ENCODE peak calls at places on chromosomes 12 and 14, in ten cellular contexts. One of them, this sample, is unnamed.

GRCh38 chr14:33918256-33918655 is 32.6 kb downstream of the EGLN3 start:
- DNase-seq in iPS-NIHi11: no peak
- DNase-seq in H7: no peak
- DNase-seq in naive thymus-derived CD8-positive, alpha-beta T cell: no peak
- DNase-seq in DMS79: no peak
- DNase-seq in stimulated activated CD8-positive, alpha-beta memory T cell treated with anti-CD3 and anti-CD28 coated beads, Interleukin-15, amount 100 ng/mL, for 48 hours: no peak
- DNase-seq in GM12892: no peak
- DNase-seq in activated T-cell treated with anti-CD3 and anti-CD28 coated beads for 1 hour: no peak
- DNase-seq in KBM-7: no peak
- DNase-seq in cardiac muscle cell: peak; percentile 37
- DNase-seq in this sample: no peak

GRCh38 chr12:131621701-131622421 is 89.0 kb upstream of the SFSWAP start:
- DNase-seq in iPS-NIHi11: peak; percentile 42
- DNase-seq in H7: peak; percentile 77
- DNase-seq in naive thymus-derived CD8-positive, alpha-beta T cell: no peak
- DNase-seq in DMS79: no peak
- DNase-seq in stimulated activated CD8-positive, alpha-beta memory T cell treated with anti-CD3 and anti-CD28 coated beads, Interleukin-15, amount 100 ng/mL, for 48 hours: no peak
- DNase-seq in GM12892: no peak
- DNase-seq in activated T-cell treated with anti-CD3 and anti-CD28 coated beads for 1 hour: no peak
- DNase-seq in KBM-7: peak; percentile 62
- DNase-seq in cardiac muscle cell: peak; percentile 12
- DNase-seq in this sample: no peak

GRCh38 chr12:96132819-96133218 is 61.4 kb upstream of the ELK3 start:
- DNase-seq in iPS-NIHi11: no peak
- DNase-seq in H7: no peak
- DNase-seq in naive thymus-derived CD8-positive, alpha-beta T cell: no peak
- DNase-seq in DMS79: no peak
- DNase-seq in stimulated activated CD8-positive, alpha-beta memory T cell treated with anti-CD3 and anti-CD28 coated beads, Interleukin-15, amount 100 ng/mL, for 48 hours: no peak
- DNase-seq in GM12892: no peak
- DNase-seq in activated T-cell treated with anti-CD3 and anti-CD28 coated beads for 1 hour: no peak
- DNase-seq in KBM-7: peak; percentile 57
- DNase-seq in cardiac muscle cell: no peak
- DNase-seq in this sample: no peak

GRCh38 chr14:89427426-89428162 is 10.6 kb upstream of the FOXN3 start:
- DNase-seq in iPS-NIHi11: no peak
- DNase-seq in H7: no peak
- DNase-seq in naive thymus-derived CD8-positive, alpha-beta T cell: no peak
- DNase-seq in DMS79: no peak
- DNase-seq in stimulated activated CD8-positive, alpha-beta memory T cell treated with anti-CD3 and anti-CD28 coated beads, Interleukin-15, amount 100 ng/mL, for 48 hours: no peak
- DNase-seq in GM12892: no peak
- DNase-seq in activated T-cell treated with anti-CD3 and anti-CD28 coated beads for 1 hour: no peak
- DNase-seq in KBM-7: no peak
- DNase-seq in cardiac muscle cell: peak; percentile 41
- DNase-seq in this sample: no peak

GRCh38 chr12:108543642-108544041 is 17.3 kb downstream of the SART3 start:
- DNase-seq in iPS-NIHi11: no peak
- DNase-seq in H7: no peak
- DNase-seq in naive thymus-derived CD8-positive, alpha-beta T cell: no peak
- DNase-seq in DMS79: no peak
- DNase-seq in stimulated activated CD8-positive, alpha-beta memory T cell treated with anti-CD3 and anti-CD28 coated beads, Interleukin-15, amount 100 ng/mL, for 48 hours: no peak
- DNase-seq in GM12892: no peak
- DNase-seq in activated T-cell treated with anti-CD3 and anti-CD28 coated beads for 1 hour: no peak
- DNase-seq in KBM-7: no peak
- DNase-seq in cardiac muscle cell: no peak
- DNase-seq in this sample: no peak

GRCh38 chr14:76768201-76768656 is 7.0 kb downstream of the VASH1 start:
- DNase-seq in iPS-NIHi11: peak; percentile 74
- DNase-seq in H7: peak; percentile 83
- DNase-seq in naive thymus-derived CD8-positive, alpha-beta T cell: peak; percentile 22
- DNase-seq in DMS79: no peak
- DNase-seq in stimulated activated CD8-positive, alpha-beta memory T cell treated with anti-CD3 and anti-CD28 coated beads, Interleukin-15, amount 100 ng/mL, for 48 hours: peak; percentile 31
- DNase-seq in GM12892: peak; percentile 60
- DNase-seq in activated T-cell treated with anti-CD3 and anti-CD28 coated beads for 1 hour: peak; percentile 17
- DNase-seq in KBM-7: peak; percentile 98
- DNase-seq in cardiac muscle cell: peak; percentile 56
- DNase-seq in this sample: no peak

GRCh38 chr12:41476499-41476898 is 288.4 kb downstream of the PDZRN4 start:
- DNase-seq in iPS-NIHi11: no peak
- DNase-seq in H7: no peak
- DNase-seq in naive thymus-derived CD8-positive, alpha-beta T cell: no peak
- DNase-seq in DMS79: no peak
- DNase-seq in stimulated activated CD8-positive, alpha-beta memory T cell treated with anti-CD3 and anti-CD28 coated beads, Interleukin-15, amount 100 ng/mL, for 48 hours: no peak
- DNase-seq in GM12892: no peak
- DNase-seq in activated T-cell treated with anti-CD3 and anti-CD28 coated beads for 1 hour: no peak
- DNase-seq in KBM-7: no peak
- DNase-seq in cardiac muscle cell: no peak
- DNase-seq in this sample: no peak

GRCh38 chr12:27014859-27015729 is 910 bp upstream of the TM7SF3 start:
- DNase-seq in iPS-NIHi11: no peak
- DNase-seq in H7: no peak
- DNase-seq in naive thymus-derived CD8-positive, alpha-beta T cell: no peak
- DNase-seq in DMS79: no peak
- DNase-seq in stimulated activated CD8-positive, alpha-beta memory T cell treated with anti-CD3 and anti-CD28 coated beads, Interleukin-15, amount 100 ng/mL, for 48 hours: no peak
- DNase-seq in GM12892: no peak
- DNase-seq in activated T-cell treated with anti-CD3 and anti-CD28 coated beads for 1 hour: no peak
- DNase-seq in KBM-7: no peak
- DNase-seq in cardiac muscle cell: no peak
- DNase-seq in this sample: no peak

GRCh38 chr14:79294506-79294905 is 916.8 kb downstream of the DIO2 start:
- DNase-seq in iPS-NIHi11: no peak
- DNase-seq in H7: no peak
- DNase-seq in naive thymus-derived CD8-positive, alpha-beta T cell: no peak
- DNase-seq in DMS79: no peak
- DNase-seq in stimulated activated CD8-positive, alpha-beta memory T cell treated with anti-CD3 and anti-CD28 coated beads, Interleukin-15, amount 100 ng/mL, for 48 hours: no peak
- DNase-seq in GM12892: no peak
- DNase-seq in activated T-cell treated with anti-CD3 and anti-CD28 coated beads for 1 hour: no peak
- DNase-seq in KBM-7: no peak
- DNase-seq in cardiac muscle cell: no peak
- DNase-seq in this sample: no peak

GRCh38 chr12:3125674-3126073 is 48.5 kb downstream of the TSPAN9 start:
- DNase-seq in iPS-NIHi11: no peak
- DNase-seq in H7: no peak
- DNase-seq in naive thymus-derived CD8-positive, alpha-beta T cell: no peak
- DNase-seq in DMS79: no peak
- DNase-seq in stimulated activated CD8-positive, alpha-beta memory T cell treated with anti-CD3 and anti-CD28 coated beads, Interleukin-15, amount 100 ng/mL, for 48 hours: no peak
- DNase-seq in GM12892: no peak
- DNase-seq in activated T-cell treated with anti-CD3 and anti-CD28 coated beads for 1 hour: no peak
- DNase-seq in KBM-7: no peak
- DNase-seq in cardiac muscle cell: no peak
- DNase-seq in this sample: no peak

GRCh38 chr12:20520572-20520971 is 152.2 kb downstream of the PDE3A start:
- DNase-seq in iPS-NIHi11: no peak
- DNase-seq in H7: no peak
- DNase-seq in naive thymus-derived CD8-positive, alpha-beta T cell: no peak
- DNase-seq in DMS79: no peak
- DNase-seq in stimulated activated CD8-positive, alpha-beta memory T cell treated with anti-CD3 and anti-CD28 coated beads, Interleukin-15, amount 100 ng/mL, for 48 hours: no peak
- DNase-seq in GM12892: no peak
- DNase-seq in activated T-cell treated with anti-CD3 and anti-CD28 coated beads for 1 hour: no peak
- DNase-seq in KBM-7: no peak
- DNase-seq in cardiac muscle cell: no peak
- DNase-seq in this sample: no peak

GRCh38 chr12:56628671-56629458 is 1.3 kb downstream of the BAZ2A start:
- DNase-seq in iPS-NIHi11: peak; percentile 50
- DNase-seq in H7: peak; percentile 67
- DNase-seq in naive thymus-derived CD8-positive, alpha-beta T cell: peak; percentile 50
- DNase-seq in DMS79: no peak
- DNase-seq in stimulated activated CD8-positive, alpha-beta memory T cell treated with anti-CD3 and anti-CD28 coated beads, Interleukin-15, amount 100 ng/mL, for 48 hours: peak; percentile 40
- DNase-seq in GM12892: no peak
- DNase-seq in activated T-cell treated with anti-CD3 and anti-CD28 coated beads for 1 hour: peak; percentile 53
- DNase-seq in KBM-7: peak; percentile 64
- DNase-seq in cardiac muscle cell: peak; percentile 73
- DNase-seq in this sample: peak; percentile 47

GRCh38 chr14:102917469-102918211 is 4.8 kb upstream of the AMN start:
- DNase-seq in iPS-NIHi11: peak; percentile 93
- DNase-seq in H7: peak; percentile 97
- DNase-seq in naive thymus-derived CD8-positive, alpha-beta T cell: peak; percentile 56
- DNase-seq in DMS79: peak; percentile 29
- DNase-seq in stimulated activated CD8-positive, alpha-beta memory T cell treated with anti-CD3 and anti-CD28 coated beads, Interleukin-15, amount 100 ng/mL, for 48 hours: peak; percentile 41
- DNase-seq in GM12892: peak; percentile 82
- DNase-seq in activated T-cell treated with anti-CD3 and anti-CD28 coated beads for 1 hour: peak; percentile 60
- DNase-seq in KBM-7: peak; percentile 75
- DNase-seq in cardiac muscle cell: peak; percentile 54
- DNase-seq in this sample: no peak

GRCh38 chr12:51893786-51894185 is 5.9 kb downstream of the ANKRD33 start:
- DNase-seq in iPS-NIHi11: no peak
- DNase-seq in H7: no peak
- DNase-seq in naive thymus-derived CD8-positive, alpha-beta T cell: no peak
- DNase-seq in DMS79: no peak
- DNase-seq in stimulated activated CD8-positive, alpha-beta memory T cell treated with anti-CD3 and anti-CD28 coated beads, Interleukin-15, amount 100 ng/mL, for 48 hours: no peak
- DNase-seq in GM12892: no peak
- DNase-seq in activated T-cell treated with anti-CD3 and anti-CD28 coated beads for 1 hour: no peak
- DNase-seq in KBM-7: no peak
- DNase-seq in cardiac muscle cell: no peak
- DNase-seq in this sample: no peak

GRCh38 chr12:43882578-43883178 is 46.8 kb downstream of the TMEM117 start:
- DNase-seq in iPS-NIHi11: peak; percentile 53
- DNase-seq in H7: peak; percentile 37
- DNase-seq in naive thymus-derived CD8-positive, alpha-beta T cell: no peak
- DNase-seq in DMS79: no peak
- DNase-seq in stimulated activated CD8-positive, alpha-beta memory T cell treated with anti-CD3 and anti-CD28 coated beads, Interleukin-15, amount 100 ng/mL, for 48 hours: no peak
- DNase-seq in GM12892: no peak
- DNase-seq in activated T-cell treated with anti-CD3 and anti-CD28 coated beads for 1 hour: no peak
- DNase-seq in KBM-7: peak; percentile 63
- DNase-seq in cardiac muscle cell: peak; percentile 77
- DNase-seq in this sample: no peak

GRCh38 chr14:75831455-75831854 is 150.3 kb downstream of the TGFB3 start:
- DNase-seq in iPS-NIHi11: no peak
- DNase-seq in H7: no peak
- DNase-seq in naive thymus-derived CD8-positive, alpha-beta T cell: no peak
- DNase-seq in DMS79: no peak
- DNase-seq in stimulated activated CD8-positive, alpha-beta memory T cell treated with anti-CD3 and anti-CD28 coated beads, Interleukin-15, amount 100 ng/mL, for 48 hours: peak; percentile 4
- DNase-seq in GM12892: no peak
- DNase-seq in activated T-cell treated with anti-CD3 and anti-CD28 coated beads for 1 hour: peak; percentile 5
- DNase-seq in KBM-7: peak; percentile 78
- DNase-seq in cardiac muscle cell: peak; percentile 84
- DNase-seq in this sample: peak; percentile 80

GRCh38 chr14:51597511-51597920 is 54.2 kb upstream of the FRMD6 start:
- DNase-seq in iPS-NIHi11: no peak
- DNase-seq in H7: no peak
- DNase-seq in naive thymus-derived CD8-positive, alpha-beta T cell: no peak
- DNase-seq in DMS79: no peak
- DNase-seq in stimulated activated CD8-positive, alpha-beta memory T cell treated with anti-CD3 and anti-CD28 coated beads, Interleukin-15, amount 100 ng/mL, for 48 hours: no peak
- DNase-seq in GM12892: no peak
- DNase-seq in activated T-cell treated with anti-CD3 and anti-CD28 coated beads for 1 hour: no peak
- DNase-seq in KBM-7: no peak
- DNase-seq in cardiac muscle cell: no peak
- DNase-seq in this sample: no peak

GRCh38 chr12:3123729-3124128 is 46.5 kb downstream of the TSPAN9 start:
- DNase-seq in iPS-NIHi11: no peak
- DNase-seq in H7: no peak
- DNase-seq in naive thymus-derived CD8-positive, alpha-beta T cell: no peak
- DNase-seq in DMS79: no peak
- DNase-seq in stimulated activated CD8-positive, alpha-beta memory T cell treated with anti-CD3 and anti-CD28 coated beads, Interleukin-15, amount 100 ng/mL, for 48 hours: no peak
- DNase-seq in GM12892: no peak
- DNase-seq in activated T-cell treated with anti-CD3 and anti-CD28 coated beads for 1 hour: no peak
- DNase-seq in KBM-7: no peak
- DNase-seq in cardiac muscle cell: no peak
- DNase-seq in this sample: no peak

GRCh38 chr12:88179436-88180014 is 37.4 kb downstream of the TMTC3 start:
- DNase-seq in iPS-NIHi11: no peak
- DNase-seq in H7: no peak
- DNase-seq in naive thymus-derived CD8-positive, alpha-beta T cell: no peak
- DNase-seq in DMS79: no peak
- DNase-seq in stimulated activated CD8-positive, alpha-beta memory T cell treated with anti-CD3 and anti-CD28 coated beads, Interleukin-15, amount 100 ng/mL, for 48 hours: no peak
- DNase-seq in GM12892: no peak
- DNase-seq in activated T-cell treated with anti-CD3 and anti-CD28 coated beads for 1 hour: no peak
- DNase-seq in KBM-7: no peak
- DNase-seq in cardiac muscle cell: no peak
- DNase-seq in this sample: no peak

GRCh38 chr12:124570810-124571209 is 3.4 kb upstream of the NCOR2 start:
- DNase-seq in iPS-NIHi11: no peak
- DNase-seq in H7: no peak
- DNase-seq in naive thymus-derived CD8-positive, alpha-beta T cell: no peak
- DNase-seq in DMS79: no peak
- DNase-seq in stimulated activated CD8-positive, alpha-beta memory T cell treated with anti-CD3 and anti-CD28 coated beads, Interleukin-15, amount 100 ng/mL, for 48 hours: no peak
- DNase-seq in GM12892: no peak
- DNase-seq in activated T-cell treated with anti-CD3 and anti-CD28 coated beads for 1 hour: no peak
- DNase-seq in KBM-7: no peak
- DNase-seq in cardiac muscle cell: no peak
- DNase-seq in this sample: no peak

GRCh38 chr14:50371546-50371945 is 25.1 kb downstream of the CDKL1 start:
- DNase-seq in iPS-NIHi11: no peak
- DNase-seq in H7: no peak
- DNase-seq in naive thymus-derived CD8-positive, alpha-beta T cell: no peak
- DNase-seq in DMS79: no peak
- DNase-seq in stimulated activated CD8-positive, alpha-beta memory T cell treated with anti-CD3 and anti-CD28 coated beads, Interleukin-15, amount 100 ng/mL, for 48 hours: no peak
- DNase-seq in GM12892: no peak
- DNase-seq in activated T-cell treated with anti-CD3 and anti-CD28 coated beads for 1 hour: no peak
- DNase-seq in KBM-7: no peak
- DNase-seq in cardiac muscle cell: no peak
- DNase-seq in this sample: no peak

GRCh38 chr12:42445891-42446290 is 119.9 kb downstream of the PPHLN1 start:
- DNase-seq in iPS-NIHi11: no peak
- DNase-seq in H7: no peak
- DNase-seq in naive thymus-derived CD8-positive, alpha-beta T cell: no peak
- DNase-seq in DMS79: no peak
- DNase-seq in stimulated activated CD8-positive, alpha-beta memory T cell treated with anti-CD3 and anti-CD28 coated beads, Interleukin-15, amount 100 ng/mL, for 48 hours: no peak
- DNase-seq in GM12892: no peak
- DNase-seq in activated T-cell treated with anti-CD3 and anti-CD28 coated beads for 1 hour: no peak
- DNase-seq in KBM-7: no peak
- DNase-seq in cardiac muscle cell: no peak
- DNase-seq in this sample: no peak

GRCh38 chr12:69570000-69570516 is 15.2 kb upstream of the CCT2 start:
- DNase-seq in iPS-NIHi11: no peak
- DNase-seq in H7: no peak
- DNase-seq in naive thymus-derived CD8-positive, alpha-beta T cell: no peak
- DNase-seq in DMS79: no peak
- DNase-seq in stimulated activated CD8-positive, alpha-beta memory T cell treated with anti-CD3 and anti-CD28 coated beads, Interleukin-15, amount 100 ng/mL, for 48 hours: no peak
- DNase-seq in GM12892: no peak
- DNase-seq in activated T-cell treated with anti-CD3 and anti-CD28 coated beads for 1 hour: no peak
- DNase-seq in KBM-7: no peak
- DNase-seq in cardiac muscle cell: peak; percentile 84
- DNase-seq in this sample: no peak

GRCh38 chr14:87944987-87945604 is 47.9 kb downstream of the GALC start:
- DNase-seq in iPS-NIHi11: peak; percentile 21
- DNase-seq in H7: no peak
- DNase-seq in naive thymus-derived CD8-positive, alpha-beta T cell: no peak
- DNase-seq in DMS79: no peak
- DNase-seq in stimulated activated CD8-positive, alpha-beta memory T cell treated with anti-CD3 and anti-CD28 coated beads, Interleukin-15, amount 100 ng/mL, for 48 hours: no peak
- DNase-seq in GM12892: no peak
- DNase-seq in activated T-cell treated with anti-CD3 and anti-CD28 coated beads for 1 hour: no peak
- DNase-seq in KBM-7: peak; percentile 58
- DNase-seq in cardiac muscle cell: peak; percentile 73
- DNase-seq in this sample: no peak

GRCh38 chr14:56322531-56322930 is 204.3 kb downstream of the PELI2 start:
- DNase-seq in iPS-NIHi11: no peak
- DNase-seq in H7: no peak
- DNase-seq in naive thymus-derived CD8-positive, alpha-beta T cell: no peak
- DNase-seq in DMS79: no peak
- DNase-seq in stimulated activated CD8-positive, alpha-beta memory T cell treated with anti-CD3 and anti-CD28 coated beads, Interleukin-15, amount 100 ng/mL, for 48 hours: no peak
- DNase-seq in GM12892: no peak
- DNase-seq in activated T-cell treated with anti-CD3 and anti-CD28 coated beads for 1 hour: no peak
- DNase-seq in KBM-7: no peak
- DNase-seq in cardiac muscle cell: no peak
- DNase-seq in this sample: no peak

GRCh38 chr12:195191-195590 is 18.8 kb downstream of the SLC6A12 start:
- DNase-seq in iPS-NIHi11: no peak
- DNase-seq in H7: no peak
- DNase-seq in naive thymus-derived CD8-positive, alpha-beta T cell: no peak
- DNase-seq in DMS79: no peak
- DNase-seq in stimulated activated CD8-positive, alpha-beta memory T cell treated with anti-CD3 and anti-CD28 coated beads, Interleukin-15, amount 100 ng/mL, for 48 hours: no peak
- DNase-seq in GM12892: no peak
- DNase-seq in activated T-cell treated with anti-CD3 and anti-CD28 coated beads for 1 hour: no peak
- DNase-seq in KBM-7: no peak
- DNase-seq in cardiac muscle cell: no peak
- DNase-seq in this sample: no peak

GRCh38 chr12:45244561-45245348 is 28.9 kb downstream of the ANO6 start:
- DNase-seq in iPS-NIHi11: no peak
- DNase-seq in H7: no peak
- DNase-seq in naive thymus-derived CD8-positive, alpha-beta T cell: no peak
- DNase-seq in DMS79: no peak
- DNase-seq in stimulated activated CD8-positive, alpha-beta memory T cell treated with anti-CD3 and anti-CD28 coated beads, Interleukin-15, amount 100 ng/mL, for 48 hours: no peak
- DNase-seq in GM12892: no peak
- DNase-seq in activated T-cell treated with anti-CD3 and anti-CD28 coated beads for 1 hour: no peak
- DNase-seq in KBM-7: no peak
- DNase-seq in cardiac muscle cell: peak; percentile 77
- DNase-seq in this sample: no peak

GRCh38 chr14:105496831-105497591 is 6.0 kb downstream of the TEDC1 start:
- DNase-seq in iPS-NIHi11: no peak
- DNase-seq in H7: peak; percentile 69
- DNase-seq in naive thymus-derived CD8-positive, alpha-beta T cell: no peak
- DNase-seq in DMS79: no peak
- DNase-seq in stimulated activated CD8-positive, alpha-beta memory T cell treated with anti-CD3 and anti-CD28 coated beads, Interleukin-15, amount 100 ng/mL, for 48 hours: no peak
- DNase-seq in GM12892: peak; percentile 23
- DNase-seq in activated T-cell treated with anti-CD3 and anti-CD28 coated beads for 1 hour: no peak
- DNase-seq in KBM-7: no peak
- DNase-seq in cardiac muscle cell: no peak
- DNase-seq in this sample: no peak

This sample was measured in uterus.